ENCODE peak calls at places on chromosomes 3 and 15, in five cellular contexts. One of them, this sample, is unnamed.

GRCh38 chr3:164221297-164221696 is 857.0 kb downstream of the SI start:
- DNase-seq in Panc1: no peak
- DNase-seq in GM23338: no peak
- DNase-seq in K562: no peak
- DNase-seq in A549: no peak
- DNase-seq in this sample: no peak

GRCh38 chr15:101152914-101153313 is 98.9 kb downstream of the CHSY1 start:
- DNase-seq in A549: peak; percentile 45
- DNase-seq in Panc1: no peak
- DNase-seq in GM23338: peak; percentile 83
- DNase-seq in K562: peak; percentile 38
- DNase-seq in this sample: no peak

GRCh38 chr3:171335559-171335958 is 124.6 kb downstream of the TNIK start:
- DNase-seq in K562: no peak
- DNase-seq in GM23338: no peak
- DNase-seq in Panc1: no peak
- DNase-seq in A549: no peak
- DNase-seq in this sample: no peak

GRCh38 chr15:100234158-100235029 is 107.4 kb downstream of the ADAMTS17 start:
- DNase-seq in Panc1: no peak
- DNase-seq in GM23338: no peak
- DNase-seq in A549: no peak
- DNase-seq in K562: no peak
- DNase-seq in this sample: no peak

GRCh38 chr3:158908187-158908762 is 106.4 kb downstream of the MFSD1 start:
- DNase-seq in K562: no peak
- DNase-seq in Panc1: no peak
- DNase-seq in A549: no peak
- DNase-seq in GM23338: no peak
- DNase-seq in this sample: no peak

GRCh38 chr15:25733036-25733855 is 129.9 kb downstream of the ATP10A start:
- DNase-seq in Panc1: no peak
- DNase-seq in GM23338: no peak
- DNase-seq in A549: no peak
- DNase-seq in K562: no peak
- DNase-seq in this sample: no peak

GRCh38 chr15:59948924-59949613 is 55.0 kb upstream of the FOXB1 start:
- DNase-seq in A549: no peak
- DNase-seq in Panc1: no peak
- DNase-seq in GM23338: no peak
- DNase-seq in K562: no peak
- DNase-seq in this sample: no peak

GRCh38 chr15:80618666-80619481 is 76.2 kb upstream of the ABHD17C start:
- DNase-seq in A549: no peak
- DNase-seq in GM23338: no peak
- DNase-seq in Panc1: no peak
- DNase-seq in K562: no peak
- DNase-seq in this sample: no peak

GRCh38 chr15:39744334-39745103 is 38.1 kb downstream of the FSIP1 start:
- DNase-seq in K562: no peak
- DNase-seq in GM23338: peak; percentile 67
- DNase-seq in A549: no peak
- DNase-seq in Panc1: no peak
- DNase-seq in this sample: no peak

GRCh38 chr3:187017511-187018230 is 87.3 kb downstream of the ST6GAL1 start:
- DNase-seq in K562: no peak
- DNase-seq in Panc1: no peak
- DNase-seq in A549: no peak
- DNase-seq in GM23338: no peak
- DNase-seq in this sample: no peak

GRCh38 chr15:46636220-46636619 is 1001.4 kb downstream of the SQOR start:
- DNase-seq in Panc1: no peak
- DNase-seq in A549: no peak
- DNase-seq in K562: no peak
- DNase-seq in GM23338: peak; percentile 59
- DNase-seq in this sample: no peak

GRCh38 chr15:74173545-74174215 is at the start of gene ISLR:
- DNase-seq in A549: no peak
- DNase-seq in Panc1: no peak
- DNase-seq in GM23338: peak; percentile 28
- DNase-seq in K562: no peak
- DNase-seq in this sample: no peak
- H3K27ac ChIP-seq in A549: peak within 1 kb of the TSS; percentile 79
- H3K27ac ChIP-seq in Panc1: no peak within 1 kb of the TSS
- H3K27ac ChIP-seq in GM23338: no peak within 1 kb of the TSS
- H3K27ac ChIP-seq in K562: no peak within 1 kb of the TSS
- H3K27ac ChIP-seq in this sample: no peak within 1 kb of the TSS

DNA sequence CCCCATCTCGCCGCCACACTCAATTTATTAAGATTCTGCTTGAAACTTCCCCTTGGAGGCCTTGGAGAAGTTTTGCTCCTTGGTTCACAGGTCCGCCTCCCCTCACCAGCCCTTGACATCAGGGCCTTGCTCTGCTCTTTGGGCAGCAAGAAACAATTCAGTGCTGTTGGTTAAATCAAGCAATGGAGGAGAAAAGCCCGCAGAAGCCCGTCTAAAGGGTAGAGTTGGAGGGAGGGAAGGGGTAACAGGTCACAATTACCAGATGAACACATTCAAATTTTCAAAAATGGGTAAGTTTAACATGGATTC is 429 bp downstream of the PARP9 start:
- DNase-seq in A549: no peak
- DNase-seq in GM23338: no peak
- DNase-seq in Panc1: no peak
- DNase-seq in K562: peak; percentile 13
- DNase-seq in this sample: peak; percentile 22
- TF ChIP-seq REST in A549: no peak
- TF ChIP-seq REST in GM23338: no peak
- TF ChIP-seq REST in Panc1: no peak
- TF ChIP-seq REST in K562: no peak
- TF ChIP-seq REST in this sample: no peak

GRCh38 chr15:76905013-76905839 is at the start of gene SCAPER:
- DNase-seq in GM23338: peak; percentile 93
- DNase-seq in A549: peak; percentile 91
- DNase-seq in K562: peak; percentile 93
- DNase-seq in Panc1: peak; percentile 59
- DNase-seq in this sample: peak; percentile 78

GRCh38 chr15:76904461-76905012 is 603 bp downstream of the SCAPER start:
- DNase-seq in K562: peak; percentile 23
- DNase-seq in A549: peak; percentile 49
- DNase-seq in Panc1: no peak
- DNase-seq in GM23338: peak; percentile 76
- DNase-seq in this sample: no peak

GRCh38 chr15:76901965-76902364 is 3.2 kb downstream of the SCAPER start:
- DNase-seq in K562: no peak
- DNase-seq in Panc1: no peak
- DNase-seq in GM23338: no peak
- DNase-seq in A549: no peak
- DNase-seq in this sample: no peak

GRCh38 chr15:76905855-76906254 is 715 bp upstream of the SCAPER start:
- DNase-seq in A549: no peak
- DNase-seq in Panc1: no peak
- DNase-seq in GM23338: no peak
- DNase-seq in K562: no peak
- DNase-seq in this sample: no peak

GRCh38 chr15:76903251-76903681 is 1.9 kb downstream of the SCAPER start:
- DNase-seq in Panc1: peak; percentile 33
- DNase-seq in GM23338: peak; percentile 50
- DNase-seq in K562: no peak
- DNase-seq in A549: peak; percentile 66
- DNase-seq in this sample: no peak
- TF ChIP-seq CTCF in Panc1: peak; percentile 67
- TF ChIP-seq CTCF in GM23338: peak; percentile 52
- TF ChIP-seq CTCF in K562: peak; percentile 43
- TF ChIP-seq CTCF in A549: peak; percentile 58
- TF ChIP-seq CTCF in this sample: peak; percentile 9

DNA sequence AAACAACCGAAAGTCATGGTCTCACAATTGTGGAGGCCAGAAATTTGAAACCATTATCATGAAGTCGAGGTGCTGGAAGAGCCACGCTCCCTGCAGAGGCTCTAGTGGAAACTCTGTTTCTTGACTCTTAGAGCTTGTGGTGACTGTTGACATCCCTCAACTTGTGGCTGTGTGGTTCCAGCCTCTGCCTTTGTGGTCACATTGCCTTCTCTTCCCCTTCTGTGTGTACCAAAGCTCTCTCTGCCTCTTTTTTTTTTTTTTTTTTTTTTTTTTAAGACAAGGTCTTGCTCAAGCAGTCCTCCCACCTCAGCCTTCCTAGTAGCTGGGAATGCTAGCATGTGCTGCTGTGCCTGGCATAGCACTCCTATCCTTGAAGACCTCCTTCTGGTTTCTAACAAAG is 48.7 kb upstream of the CRTC3 start:
- DNase-seq in K562: no peak
- DNase-seq in A549: no peak
- DNase-seq in Panc1: no peak
- DNase-seq in GM23338: no peak
- DNase-seq in this sample: peak; percentile 92
- H3K27ac ChIP-seq in K562: no peak overlapping the region
- H3K27ac ChIP-seq in A549: no peak overlapping the region
- H3K27ac ChIP-seq in Panc1: no peak overlapping the region
- H3K27ac ChIP-seq in GM23338: no peak overlapping the region
- H3K27ac ChIP-seq in this sample: peak overlapping the region; percentile 3

GRCh38 chr3:100104817-100105413 is 9.4 kb downstream of the FILIP1L start:
- DNase-seq in A549: no peak
- DNase-seq in GM23338: no peak
- DNase-seq in K562: no peak
- DNase-seq in Panc1: no peak
- DNase-seq in this sample: no peak

GRCh38 chr3:100106094-100106493 is 8.2 kb downstream of the FILIP1L start:
- DNase-seq in GM23338: no peak
- DNase-seq in Panc1: no peak
- DNase-seq in A549: no peak
- DNase-seq in K562: no peak
- DNase-seq in this sample: no peak

GRCh38 chr3:100107227-100107626 is 7.1 kb downstream of the FILIP1L start:
- DNase-seq in Panc1: no peak
- DNase-seq in A549: no peak
- DNase-seq in K562: no peak
- DNase-seq in GM23338: no peak
- DNase-seq in this sample: no peak

GRCh38 chr3:100105536-100105935 is 8.8 kb downstream of the FILIP1L start:
- DNase-seq in K562: no peak
- DNase-seq in A549: no peak
- DNase-seq in Panc1: no peak
- DNase-seq in GM23338: no peak
- DNase-seq in this sample: peak; percentile 20

DNA sequence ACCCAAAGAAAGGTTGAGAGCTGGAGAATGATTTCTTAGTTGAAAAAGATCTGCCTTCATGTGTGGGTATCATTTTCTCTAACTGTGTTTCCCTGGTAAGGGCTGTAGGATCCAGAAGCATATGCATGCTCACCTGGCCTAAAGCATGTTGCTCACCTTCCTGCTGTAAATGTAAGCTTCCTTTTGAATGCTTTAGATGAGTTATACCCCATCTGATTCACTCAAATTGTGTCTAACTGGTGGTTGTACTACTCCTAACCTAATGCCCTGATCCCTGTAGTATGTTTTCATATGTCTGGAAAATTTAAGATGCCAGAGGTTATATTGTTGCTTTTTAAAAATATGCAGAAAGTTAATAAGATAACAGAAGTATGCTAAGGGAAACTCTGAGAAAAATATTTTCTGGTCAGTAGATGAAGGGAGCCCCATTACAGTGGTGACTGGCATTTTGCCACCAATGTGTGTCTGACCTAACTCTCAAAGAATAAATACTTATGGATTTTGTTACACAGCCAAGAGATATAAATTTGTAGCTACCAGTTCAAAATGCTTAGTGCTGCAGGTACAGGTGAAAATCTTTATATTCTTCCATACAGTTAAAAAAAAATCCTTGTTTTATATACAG is 7.7 kb downstream of the FILIP1L start:
- DNase-seq in K562: no peak
- DNase-seq in A549: no peak
- DNase-seq in GM23338: no peak
- DNase-seq in Panc1: no peak
- DNase-seq in this sample: no peak
- TF ChIP-seq REST in K562: no peak
- TF ChIP-seq REST in A549: no peak
- TF ChIP-seq REST in GM23338: no peak
- TF ChIP-seq REST in Panc1: no peak
- TF ChIP-seq REST in this sample: no peak

GRCh38 chr3:26114851-26115250 is 325.0 kb downstream of the OXSM start:
- DNase-seq in K562: no peak
- DNase-seq in A549: no peak
- DNase-seq in GM23338: no peak
- DNase-seq in Panc1: no peak
- DNase-seq in this sample: no peak

GRCh38 chr3:26118165-26118564 is 328.3 kb downstream of the OXSM start:
- DNase-seq in GM23338: peak; percentile 84
- DNase-seq in A549: no peak
- DNase-seq in K562: no peak
- DNase-seq in Panc1: no peak
- DNase-seq in this sample: peak; percentile 8
- TF ChIP-seq CTCF in GM23338: peak; percentile 65
- TF ChIP-seq CTCF in A549: no peak
- TF ChIP-seq CTCF in K562: no peak
- TF ChIP-seq CTCF in Panc1: no peak
- TF ChIP-seq CTCF in this sample: no peak

This sample was measured in HL-60.